ENCODE peak calls at places on chromosomes 13 and 19, in five cellular contexts. C is K562, G is AG09309, W is heart right ventricle, T is body of pancreas. Q is an unnamed sample.

GRCh38 chr13:43831088-43831487 is 44.3 kb upstream of the ENOX1 start:
- DNase-seq in G (no peak), C (no peak), W (no peak), T (no peak), Q (peak; percentile 77)

GRCh38 chr19:57802269-57802668 is 12.4 kb downstream of the ZNF552 start:
- DNase-seq in G (no peak), C (no peak), W (no peak), T (no peak), Q (no peak)

GRCh38 chr13:27607125-27607524 is 13.2 kb downstream of the LNX2 start:
- DNase-seq in T (no peak), C (no peak), W (peak; percentile 23), G (peak; percentile 44), Q (peak; percentile 94)

GRCh38 chr13:114109646-114110045 is 22.8 kb downstream of the RASA3 start:
- DNase-seq in T (no peak), C (no peak), W (no peak), G (no peak), Q (no peak)

GRCh38 chr19:51402117-51402516 is 11.7 kb upstream of the C19orf84 start:
- DNase-seq in T (no peak), G (no peak), W (no peak), C (no peak), Q (no peak)

GRCh38 chr13:45047394-45048328 is 58.3 kb downstream of the GPALPP1 start:
- DNase-seq in W (peak; percentile 77), G (peak; percentile 64), T (peak; percentile 80), C (peak; percentile 48), Q (peak; percentile 89)

GRCh38 chr13:39311619-39312018 is 273.4 kb downstream of the NHLRC3 start:
- DNase-seq in G (no peak), C (no peak), T (no peak), W (peak; percentile 42), Q (peak; percentile 28)

GRCh38 chr13:46992383-46992952 is 95.6 kb upstream of the HTR2A start:
- DNase-seq in C (peak; percentile 10), T (no peak), W (no peak), G (no peak), Q (peak; percentile 52)

GRCh38 chr19:50203281-50204080 is at the start of gene MYH14:
- DNase-seq in G (no peak), T (peak; percentile 96), C (peak; percentile 96), W (peak; percentile 85), Q (no peak)

GRCh38 chr13:41156611-41157010 is 24.0 kb upstream of the KBTBD6 start:
- DNase-seq in W (no peak), G (no peak), C (no peak), T (no peak), Q (no peak)

GRCh38 chr13:35392768-35393167 is 83.7 kb downstream of the MAB21L1 start:
- DNase-seq in W (no peak), G (no peak), C (no peak), T (no peak), Q (no peak)

DNA sequence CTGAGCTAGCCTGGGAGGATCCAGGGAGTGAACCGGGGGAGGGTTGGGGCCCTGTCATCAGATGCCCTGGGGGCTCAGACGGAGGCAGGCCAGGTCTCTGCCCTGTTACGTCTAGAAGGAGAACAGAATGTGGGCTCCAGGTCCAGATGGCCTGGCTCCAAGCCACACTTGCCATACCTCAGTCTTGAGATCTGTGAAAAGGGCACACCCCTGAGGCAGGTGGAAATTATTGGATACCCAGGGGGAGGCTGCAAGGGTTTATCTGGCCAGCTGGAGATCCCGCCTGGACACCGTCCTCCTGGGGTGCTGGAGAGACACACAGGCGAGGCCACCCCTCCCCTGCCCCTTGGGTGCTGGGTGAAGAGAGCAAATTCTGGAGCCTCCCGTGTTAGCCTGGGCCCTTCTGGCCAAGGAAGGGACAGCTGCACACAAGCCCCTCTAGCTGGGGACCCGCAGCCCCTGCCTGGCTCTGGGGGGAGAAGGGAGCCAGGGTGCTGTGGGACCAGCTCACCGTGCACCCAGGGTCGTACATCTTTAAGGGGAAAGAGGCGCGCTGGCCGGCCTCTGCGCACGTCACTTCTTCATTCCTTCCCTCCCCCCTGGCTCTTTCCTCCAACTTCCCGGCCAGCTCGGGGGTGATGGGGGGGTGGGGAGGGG is 808 bp upstream of the NFIC start:
- DNase-seq in T (peak; percentile 71), C (no peak), G (no peak), W (peak; percentile 74), Q (peak; percentile 73)
- H3K4me3 ChIP-seq in T (peak overlapping the region; percentile 28), C (peak overlapping the region; percentile 53), G (peak overlapping the region; percentile 69), W (peak overlapping the region; percentile 95), Q (peak overlapping the region; percentile 74)

GRCh38 chr13:21670006-21670882 is 629 bp upstream of the FGF9 start:
- DNase-seq in W (peak; percentile 35), T (peak; percentile 45), C (peak; percentile 51), G (no peak), Q (peak; percentile 37)

GRCh38 chr13:21671793-21672680 is 1.2 kb downstream of the FGF9 start:
- DNase-seq in T (no peak), G (no peak), W (no peak), C (no peak), Q (no peak)

GRCh38 chr13:21672811-21673591 is 2.1 kb downstream of the FGF9 start:
- DNase-seq in T (no peak), G (no peak), W (no peak), C (no peak), Q (no peak)

GRCh38 chr13:21668665-21669599 is 1.9 kb upstream of the FGF9 start:
- DNase-seq in T (peak; percentile 18), G (no peak), W (no peak), C (no peak), Q (peak; percentile 23)

GRCh38 chr13:21670883-21671792 is at the start of gene FGF9:
- DNase-seq in T (peak; percentile 82), G (peak; percentile 14), W (peak; percentile 46), C (peak; percentile 76), Q (peak; percentile 81)
- TF ChIP-seq CTCF in T (no peak), G (no peak), W (peak; percentile 12), C (peak; percentile 2), Q (no peak)

DNA sequence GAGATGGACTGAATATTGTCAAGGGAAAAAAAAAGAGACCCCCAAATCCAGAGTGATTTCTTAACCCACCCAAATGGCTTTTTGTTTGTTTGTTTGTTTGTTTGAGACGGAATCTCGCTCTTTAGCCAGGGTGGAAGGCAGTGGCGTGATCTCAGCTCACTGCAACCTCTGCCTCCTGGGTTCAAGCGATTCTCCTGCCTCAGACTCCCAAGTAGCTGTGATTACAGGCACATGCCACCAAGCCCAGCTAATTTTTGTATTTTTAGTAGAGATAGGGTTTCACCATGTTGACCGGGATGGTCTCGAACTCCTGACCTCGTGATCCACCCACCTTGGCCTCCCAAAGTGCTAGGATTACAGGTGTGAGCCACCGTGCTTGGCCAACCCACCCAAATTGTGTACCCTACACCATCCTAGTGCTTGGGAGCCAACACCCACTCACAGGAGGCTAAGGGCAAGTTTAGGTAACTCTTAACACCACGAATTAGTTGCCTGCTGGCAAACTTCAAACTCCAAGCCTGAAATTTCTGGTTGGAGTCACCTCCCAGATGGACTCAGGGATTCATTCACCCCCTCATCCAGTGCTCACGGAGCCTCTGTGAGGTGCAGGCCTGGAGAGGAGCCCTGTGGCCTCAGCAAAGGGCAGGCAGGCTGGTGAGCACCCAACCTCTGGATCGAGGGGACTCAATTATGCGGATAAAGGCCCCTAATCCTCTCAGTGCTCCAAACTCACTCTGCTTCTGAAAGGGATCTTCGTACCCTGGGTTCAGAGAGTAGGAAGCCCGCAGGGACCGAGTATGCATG is 37.6 kb downstream of the ACTN4 start:
- DNase-seq in C (no peak), T (no peak), W (no peak), G (no peak), Q (no peak)
- H3K4me3 ChIP-seq in C (no peak overlapping the region), T (no peak overlapping the region), W (no peak overlapping the region), G (no peak overlapping the region), Q (no peak overlapping the region)

DNA sequence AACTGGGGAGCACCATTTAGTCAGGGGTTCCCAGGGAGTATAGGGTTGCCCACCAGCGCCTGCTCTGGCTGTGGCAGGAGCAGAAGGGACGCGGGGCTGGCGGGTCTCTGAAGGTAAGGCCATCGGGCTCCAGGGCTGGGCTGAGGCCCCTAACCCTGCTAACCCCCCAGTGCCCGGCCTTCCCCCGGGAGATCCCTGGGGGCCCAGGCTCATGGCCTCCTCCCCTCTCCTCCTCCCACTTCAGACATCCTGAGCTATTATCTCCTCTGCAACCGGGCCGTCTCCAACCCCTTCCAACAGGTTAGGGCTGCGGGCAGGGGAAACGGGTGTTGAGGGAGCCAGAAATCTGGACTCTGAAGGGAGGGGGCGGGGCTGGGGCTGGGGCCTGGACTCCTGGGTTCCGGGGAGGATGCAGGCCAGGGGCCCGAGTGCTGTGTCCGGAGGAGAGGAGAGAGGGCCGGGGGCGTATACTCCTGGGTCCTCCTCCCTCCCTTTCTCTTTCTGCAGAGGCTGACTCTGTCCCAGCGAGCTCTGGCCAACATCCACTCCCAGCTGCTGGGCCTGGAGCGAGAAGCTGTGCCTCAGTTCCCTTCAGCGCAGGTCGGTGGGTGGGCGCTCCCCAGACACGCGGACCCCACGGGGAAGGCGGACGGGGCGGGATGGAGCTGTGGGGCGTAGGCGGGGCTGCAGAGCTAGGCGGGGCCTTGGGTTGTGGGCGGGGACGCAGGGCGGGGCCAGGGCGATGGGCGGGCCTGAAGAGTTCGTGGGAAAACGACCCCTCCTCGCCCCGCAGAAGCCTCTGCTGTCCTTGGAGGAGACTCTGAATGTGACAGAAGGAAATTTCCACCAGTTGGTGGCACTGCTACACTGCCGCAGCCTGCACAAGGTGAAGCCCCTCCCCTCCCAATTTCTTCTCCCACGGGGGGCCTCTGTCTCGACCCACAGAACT is 15.3 kb downstream of the TTYH1 start:
- DNase-seq in G (no peak), T (peak; percentile 62), C (peak; percentile 87), W (peak; percentile 51), Q (peak; percentile 52)
- TF ChIP-seq CTCF in G (no peak), T (peak; percentile 13), C (peak; percentile 32), W (peak; percentile 54), Q (peak; percentile 15)